ENCODE peak calls at places on chromosome 9, in eight cellular contexts. W is neural crest cell, Z is coronary artery, H is astrocyte of the cerebellum, D is IMR-90, M is WERI-Rb-1, N is Calu3, F is neural progenitor cell. Q is an unnamed sample.

GRCh38 chr9:14462950-14463349 is 149.0 kb upstream of the NFIB start:
- DNase-seq in H (no peak), M (no peak), W (no peak), N (no peak), Z (no peak), F (no peak), D (no peak), Q (no peak)

GRCh38 chr9:135926402-135927194 is 19.3 kb upstream of the CAMSAP1 start:
- DNase-seq in Z (peak; percentile 71), N (peak; percentile 87), W (peak; percentile 11), D (peak; percentile 61), F (no peak), M (no peak), H (peak; percentile 33), Q (no peak)

GRCh38 chr9:27572566-27572917 is 739 bp downstream of the C9orf72 start:
- DNase-seq in D (no peak), F (peak; percentile 62), H (no peak), Z (no peak), W (peak; percentile 8), M (no peak), N (peak; percentile 12), Q (peak; percentile 10)

GRCh38 chr9:68949271-68950000 is 64.5 kb downstream of the PRKACG start:
- DNase-seq in W (no peak), D (no peak), N (no peak), M (peak; percentile 26), Z (no peak), F (no peak), H (no peak), Q (no peak)

GRCh38 chr9:3464033-3464638 is 61.7 kb downstream of the RFX3 start:
- DNase-seq in N (no peak), H (no peak), F (no peak), W (no peak), D (peak; percentile 27), M (no peak), Z (no peak), Q (no peak)

GRCh38 chr9:134189475-134190231 is 25.3 kb upstream of the RNU6ATAC start:
- DNase-seq in H (no peak), N (no peak), M (peak; percentile 63), D (no peak), W (no peak), F (no peak), Z (no peak), Q (no peak)

GRCh38 chr9:69885474-69885929 is 64.9 kb downstream of the CFAP95 start:
- DNase-seq in D (no peak), N (peak; percentile 27), H (peak; percentile 90), W (no peak), F (no peak), M (no peak), Z (no peak), Q (no peak)

GRCh38 chr9:5561828-5562488 is 51.6 kb downstream of the PDCD1LG2 start:
- DNase-seq in N (no peak), Z (no peak), M (no peak), H (no peak), F (no peak), W (no peak), D (no peak), Q (no peak)

GRCh38 chr9:110364451-110364850 is 26.8 kb upstream of the TXNDC8 start:
- DNase-seq in W (no peak), N (no peak), H (no peak), F (no peak), D (no peak), M (no peak), Z (no peak), Q (no peak)

GRCh38 chr9:107976767-107977166 is 487.2 kb upstream of the KLF4 start:
- DNase-seq in W (no peak), Z (peak; percentile 83), H (no peak), D (no peak), F (no peak), N (no peak), M (no peak), Q (no peak)

GRCh38 chr9:122904823-122905710 is at the start of gene RC3H2:
- DNase-seq in H (peak; percentile 100), D (peak; percentile 100), M (peak; percentile 100), F (peak; percentile 99), W (peak; percentile 96), Z (peak; percentile 99), N (peak; percentile 95), Q (peak; percentile 96)

GRCh38 chr9:34519321-34520020 is 3.3 kb downstream of the ENHO start:
- DNase-seq in H (no peak), F (no peak), D (no peak), M (no peak), N (no peak), Z (no peak), W (no peak), Q (no peak)
- TF ChIP-seq CTCF in H (no peak), F (no peak), D (no peak), M (no peak), N (no peak), Z (no peak), W (no peak), Q (no peak)

GRCh38 chr9:126894052-126894603 is 20.5 kb upstream of the RALGPS1 start:
- DNase-seq in N (no peak), H (no peak), Z (no peak), F (no peak), M (no peak), D (no peak), W (no peak), Q (no peak)
- TF ChIP-seq CTCF in N (no peak), H (no peak), Z (no peak), F (no peak), M (no peak), D (no peak), W (no peak), Q (no peak)

GRCh38 chr9:90900130-90900529 is 98.5 kb downstream of the SYK start:
- DNase-seq in M (no peak), Z (no peak), F (peak; percentile 50), H (no peak), N (no peak), D (peak; percentile 18), W (no peak), Q (no peak)
- TF ChIP-seq CTCF in M (peak; percentile 37), Z (no peak), F (peak; percentile 50), H (no peak), N (no peak), D (peak; percentile 44), W (peak; percentile 21), Q (peak; percentile 20)

GRCh38 chr9:84779892-84780291 is 110.4 kb downstream of the NTRK2 start:
- DNase-seq in Z (no peak), H (no peak), F (no peak), W (no peak), D (no peak), N (no peak), M (no peak), Q (no peak)
- TF ChIP-seq CTCF in Z (no peak), H (no peak), F (no peak), W (no peak), D (no peak), N (no peak), M (no peak), Q (no peak)

DNA sequence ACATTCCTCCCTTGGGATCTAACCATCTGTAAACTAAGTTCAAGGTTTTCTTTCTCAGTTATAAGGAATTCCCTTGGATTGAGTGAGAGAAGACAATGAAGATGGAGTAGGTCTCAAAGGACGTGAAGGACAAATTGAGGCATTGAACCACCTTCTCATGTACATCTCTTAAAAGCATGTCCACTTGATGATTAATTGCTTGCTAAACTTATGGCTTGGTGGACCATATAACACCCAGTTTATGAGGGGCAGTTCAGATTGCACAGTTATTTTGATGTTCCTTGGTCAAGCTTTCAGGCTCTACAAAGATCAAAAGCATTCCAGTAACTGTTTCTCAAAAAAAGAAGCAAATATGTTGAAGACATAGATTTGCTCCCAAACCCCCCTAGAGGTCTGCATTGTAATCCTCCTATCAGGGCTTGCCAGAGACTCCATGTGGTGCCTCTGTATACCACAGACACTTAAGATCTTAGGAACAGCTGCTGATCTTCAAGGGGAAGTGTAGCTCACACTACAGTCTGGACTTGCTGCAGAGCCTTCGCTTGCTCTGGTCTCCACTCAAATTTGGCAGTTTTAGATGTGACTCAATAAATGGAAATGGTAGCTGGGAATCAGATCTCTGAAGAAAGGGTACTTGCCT is 56.9 kb upstream of the ALDH1A1 start:
- DNase-seq in N (no peak), Z (no peak), W (no peak), D (no peak), M (no peak), H (no peak), F (no peak), Q (no peak)
- TF ChIP-seq CTCF in N (no peak), Z (no peak), W (no peak), D (no peak), M (no peak), H (no peak), F (no peak), Q (no peak)

DNA sequence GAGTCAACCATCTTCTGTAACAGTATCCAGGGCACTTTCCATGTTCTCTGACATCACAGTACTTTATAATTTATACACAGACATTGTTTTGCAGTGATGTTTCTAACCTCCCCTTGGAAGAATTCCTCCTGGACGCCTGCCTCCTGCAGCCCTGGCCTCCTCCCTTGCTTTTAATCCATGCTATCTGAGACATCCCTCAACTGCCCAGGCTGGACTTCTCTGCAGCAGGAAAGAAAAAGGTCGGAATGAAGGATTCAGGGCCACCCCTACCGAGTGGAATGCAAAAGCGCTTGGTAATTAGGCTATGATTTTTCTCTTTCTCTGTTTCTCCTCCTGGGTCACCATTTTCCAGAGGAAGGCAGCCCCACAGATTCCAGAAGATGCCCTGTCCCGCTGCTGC is 47.0 kb upstream of the SHC3 start:
- DNase-seq in F (no peak), W (no peak), Z (no peak), D (peak; percentile 78), M (no peak), N (no peak), H (peak; percentile 13), Q (no peak)
- TF ChIP-seq CTCF in F (no peak), W (no peak), Z (no peak), D (peak; percentile 22), M (no peak), N (no peak), H (peak; percentile 35), Q (no peak)

DNA sequence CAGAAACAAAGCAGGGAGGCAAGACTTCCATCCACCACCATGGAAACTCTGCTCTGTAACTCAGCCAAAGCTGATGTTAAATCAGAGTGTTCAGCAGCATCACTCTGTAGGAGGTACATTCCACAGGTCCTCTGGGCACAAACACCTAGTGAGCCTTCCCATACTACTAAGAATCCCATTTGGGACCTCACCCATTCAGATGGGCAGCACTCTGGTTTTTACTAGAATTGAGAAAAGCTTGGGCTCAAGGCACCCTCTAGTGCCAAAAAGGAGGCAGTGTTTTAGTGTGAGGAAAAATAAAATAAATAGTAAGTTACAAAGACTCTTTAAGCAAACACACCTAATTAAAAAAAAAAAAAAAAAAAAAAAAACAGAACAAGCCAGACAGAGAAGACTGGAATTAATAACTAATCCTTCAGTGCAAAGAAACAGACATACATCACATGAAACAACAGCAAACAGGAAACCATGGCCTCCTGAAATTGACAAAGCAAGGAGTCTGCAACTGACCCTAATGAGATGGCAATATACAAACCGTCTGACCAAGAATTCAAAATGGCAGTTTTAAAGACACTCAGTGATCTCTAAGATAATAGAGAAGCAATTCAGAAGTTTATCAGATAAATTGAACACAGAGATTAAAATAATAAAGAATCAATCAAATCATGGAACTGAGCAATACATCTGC is 159.5 kb downstream of the GNA14 start:
- DNase-seq in F (peak; percentile 45), H (no peak), D (peak; percentile 20), M (no peak), W (no peak), Z (no peak), N (no peak), Q (no peak)
- TF ChIP-seq CTCF in F (peak; percentile 62), H (peak; percentile 71), D (peak; percentile 61), M (peak; percentile 36), W (peak; percentile 60), Z (no peak), N (no peak), Q (peak; percentile 54)